ENCODE peak calls at places on chromosomes 11 and 22, in seven cellular contexts. Y is A673, B is upper lobe of right lung, D is tibial artery, U is breast epithelium, O is psoas muscle, V is right atrium auricular region. R is an unnamed sample. For H3K27me3, the result is how much of the 10 kb centered on the place peaks cover.

GRCh38 chr11:102831128-102831708 is 12.2 kb downstream of the MMP3 start:
- DNase-seq in U (peak), V (no peak), O (peak), B (peak), Y (no peak), D (no peak), R (no peak)

GRCh38 chr22:39439170-39439569 is 17.6 kb upstream of the MGAT3 start:
- DNase-seq in D (no peak), B (no peak), U (no peak), V (no peak), Y (no peak), O (no peak), R (no peak)

GRCh38 chr22:29030016-29030617 is 31.5 kb downstream of the C22orf31 start:
- DNase-seq in Y (no peak), B (no peak), V (no peak), D (no peak), U (no peak), O (no peak), R (no peak)

GRCh38 chr22:47053865-47054185 is 291.4 kb downstream of the TBC1D22A start:
- DNase-seq in D (no peak), O (no peak), B (no peak), U (no peak), Y (no peak), V (no peak), R (no peak)

GRCh38 chr11:71184421-71185210 is 67.8 kb downstream of the SHANK2 start:
- DNase-seq in O (no peak), B (peak), D (no peak), U (no peak), Y (no peak), V (no peak), R (no peak)

GRCh38 chr11:10322830-10323792 is 18.2 kb downstream of the ADM start:
- DNase-seq in B (no peak), V (peak), Y (peak), D (peak), O (peak), U (peak), R (peak)

GRCh38 chr11:65643971-65644370 is 6.1 kb downstream of the SIPA1 start:
- DNase-seq in D (no peak), O (no peak), U (no peak), V (no peak), Y (no peak), B (no peak), R (no peak)

GRCh38 chr11:64560139-64560771 is 30.8 kb upstream of the SLC22A12 start:
- DNase-seq in V (no peak), D (no peak), Y (no peak), U (no peak), O (peak), B (peak), R (no peak)

GRCh38 chr22:29710922-29711593 is 8.7 kb upstream of the CABP7 start:
- DNase-seq in O (peak), B (no peak), V (no peak), D (no peak), Y (no peak), U (no peak), R (peak)

GRCh38 chr11:24755260-24755839 is 258.5 kb downstream of the LUZP2 start:
- DNase-seq in Y (no peak), V (no peak), B (no peak), U (no peak), O (no peak), D (no peak), R (no peak)

GRCh38 chr11:113721462-113722066 is 15.5 kb upstream of the TMPRSS5 start:
- DNase-seq in O (no peak), V (no peak), Y (no peak), U (no peak), D (no peak), B (no peak), R (no peak)

GRCh38 chr11:115384236-115384635 is 120.0 kb downstream of the CADM1 start:
- DNase-seq in V (no peak), U (no peak), O (no peak), Y (no peak), B (no peak), D (no peak), R (no peak)

GRCh38 chr22:34416321-34416900 is 496.1 kb upstream of the LARGE1 start:
- DNase-seq in U (no peak), D (no peak), B (no peak), V (no peak), O (no peak), Y (no peak), R (no peak)

GRCh38 chr22:34410111-34410510 is 489.8 kb upstream of the LARGE1 start:
- DNase-seq in Y (no peak), U (no peak), V (no peak), O (no peak), D (no peak), B (no peak), R (no peak)

DNA sequence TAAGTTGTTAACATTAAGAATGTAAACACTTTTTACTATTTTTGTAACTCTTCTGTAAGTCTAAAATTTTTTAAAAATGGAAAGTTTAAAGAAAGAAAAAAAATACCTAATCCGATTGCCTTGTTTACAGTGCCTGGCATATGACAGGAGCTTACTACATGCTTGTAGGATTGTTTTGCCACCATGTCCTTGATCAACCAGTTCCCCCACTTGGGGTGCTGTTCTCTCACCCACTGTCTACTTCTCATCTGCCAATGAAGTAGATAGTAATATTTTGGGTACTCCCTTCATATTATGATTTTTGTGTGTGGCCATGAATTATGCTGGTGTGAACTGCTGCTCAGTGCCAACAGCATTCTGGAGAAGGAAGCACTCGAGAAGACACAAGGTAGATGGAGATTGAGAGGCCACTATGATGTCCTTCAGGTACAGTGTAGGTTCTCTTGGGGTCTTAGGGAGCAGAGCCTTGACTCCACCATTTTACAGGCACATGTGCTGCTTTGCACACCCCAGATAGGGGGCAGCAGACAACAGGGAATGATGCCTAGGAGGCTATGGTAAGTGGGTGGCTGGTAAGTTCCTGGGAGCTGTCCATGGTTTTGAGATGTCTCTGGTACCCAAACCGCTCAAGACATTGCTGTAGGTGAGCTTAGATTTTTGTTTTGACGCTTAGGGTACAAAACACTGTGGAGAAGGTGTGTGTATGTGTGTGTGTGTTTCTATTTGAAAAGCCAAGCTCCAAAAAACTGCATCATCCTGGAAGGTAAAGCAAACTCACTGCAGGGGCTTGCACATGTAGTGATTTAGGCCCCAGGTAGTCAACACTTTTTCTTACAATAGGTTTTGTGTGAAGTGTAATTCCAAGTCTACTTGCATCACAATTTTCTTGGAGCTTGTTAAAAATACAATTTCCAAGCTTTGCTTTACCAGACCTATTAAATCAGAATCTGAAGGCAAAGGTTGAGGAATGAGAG is 494.5 kb upstream of the LARGE1 start:
- DNase-seq in D (no peak), O (no peak), B (no peak), U (peak), Y (peak), V (no peak), R (peak)
- TF ChIP-seq CTCF in D (no peak), O (no peak), B (peak), U (no peak), Y (peak), V (no peak), R (no peak)

DNA sequence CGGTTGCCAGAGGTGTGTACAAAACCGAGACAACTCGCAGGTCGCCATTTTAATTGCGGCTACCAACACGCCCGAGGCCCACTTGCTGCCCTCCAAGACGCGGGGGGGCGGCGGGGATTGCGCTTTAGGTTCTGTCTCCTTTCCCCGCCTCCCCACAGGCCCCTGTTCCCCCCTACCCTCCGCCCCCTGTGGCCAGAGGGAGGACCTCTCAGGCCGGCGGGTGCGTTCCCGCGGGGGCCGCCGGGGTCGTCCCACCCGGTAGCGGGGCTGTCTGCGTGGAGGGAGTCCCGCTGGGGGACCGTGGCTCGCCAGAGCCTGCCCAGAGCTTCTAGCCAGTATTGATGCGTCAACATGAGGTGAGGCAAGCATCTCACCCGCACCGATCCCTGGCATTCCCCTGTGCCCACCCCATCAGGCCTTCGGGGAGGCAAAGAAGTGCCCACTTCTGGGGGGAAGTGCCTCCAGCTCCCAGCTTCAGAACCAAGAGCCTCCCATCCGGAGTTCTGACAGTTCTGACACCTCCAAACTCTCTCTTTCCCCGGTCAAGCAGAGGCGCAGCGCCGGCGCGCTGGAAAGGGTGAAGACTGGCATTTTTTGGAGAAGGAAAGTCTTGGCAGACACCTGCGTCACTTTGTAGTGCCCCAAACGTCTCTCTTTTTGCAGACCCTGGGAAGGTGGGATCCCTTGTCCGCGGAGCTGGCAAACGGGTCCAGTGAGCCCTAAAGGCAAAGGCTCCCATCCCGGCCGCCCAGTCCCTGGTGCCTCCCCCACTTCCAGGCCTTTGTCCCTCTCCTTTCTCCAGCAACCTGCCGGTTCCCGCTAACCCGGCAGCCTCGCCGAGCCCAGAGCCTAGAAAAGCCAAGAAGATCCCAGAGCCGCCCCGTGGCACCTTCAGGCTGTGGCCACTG is 3.1 kb upstream of the PAX6 start:
- DNase-seq in B (no peak), U (no peak), O (peak), V (no peak), Y (no peak), D (no peak), R (no peak)
- H3K4me3 ChIP-seq in B (no peak), U (no peak), O (peak), V (no peak), Y (peak), D (no peak), R (peak)

GRCh38 chr11:8038393-8038792 is 42.6 kb upstream of the TUB start:
- DNase-seq in Y (no peak), D (no peak), V (peak), B (no peak), O (no peak), U (peak), R (no peak)

GRCh38 chr11:8039530-8040260 is 41.3 kb upstream of the TUB start:
- DNase-seq in V (peak), O (no peak), B (no peak), D (no peak), Y (no peak), U (peak), R (no peak)

GRCh38 chr11:8040921-8041285 is 40.1 kb upstream of the TUB start:
- DNase-seq in Y (no peak), B (no peak), U (peak), O (no peak), D (no peak), V (peak), R (no peak)

GRCh38 chr11:8040261-8040920 is 40.6 kb upstream of the TUB start:
- DNase-seq in O (no peak), U (peak), V (peak), D (no peak), B (no peak), Y (no peak), R (no peak)

DNA sequence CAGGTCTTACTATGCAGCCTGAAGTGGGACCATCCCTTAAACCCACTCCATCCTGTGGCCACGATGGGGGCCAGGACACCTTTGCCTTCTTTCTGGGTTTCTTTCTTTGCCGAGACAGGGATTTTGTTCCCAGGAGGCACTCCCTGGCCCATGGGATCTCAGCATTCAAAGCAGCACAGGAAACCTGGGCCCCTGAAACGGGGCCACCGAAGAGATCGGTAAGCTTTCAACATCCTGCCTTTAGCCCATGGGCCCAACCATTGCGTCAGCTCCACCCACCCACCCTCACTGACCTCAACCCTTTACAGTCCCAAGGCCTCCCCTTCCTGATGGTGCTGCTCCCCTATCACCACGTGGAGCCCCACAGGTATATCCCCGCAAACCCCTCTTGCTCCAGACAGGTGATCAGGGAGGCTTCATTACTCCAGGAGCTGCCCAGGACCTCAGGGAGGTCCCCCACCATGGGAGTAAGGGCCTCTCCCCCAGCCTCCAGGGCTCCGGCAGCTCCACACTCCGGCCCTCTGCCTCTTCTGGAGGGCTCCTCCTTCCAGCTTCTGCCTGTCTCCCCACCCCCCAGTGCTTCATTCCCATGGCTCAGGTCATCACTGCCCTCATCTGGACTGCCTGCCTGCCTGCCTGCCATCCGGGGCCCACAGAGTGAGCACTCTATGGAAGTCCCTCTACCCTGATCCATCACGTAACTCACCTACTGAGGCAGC is 42.0 kb upstream of the TUB start:
- DNase-seq in U (peak), Y (no peak), B (no peak), O (no peak), V (peak), D (no peak), R (no peak)
- H3K27me3 ChIP-seq in U (under half), Y (under half), B (under half), O (under half), V (under half), D (under half), R (under half)

DNA sequence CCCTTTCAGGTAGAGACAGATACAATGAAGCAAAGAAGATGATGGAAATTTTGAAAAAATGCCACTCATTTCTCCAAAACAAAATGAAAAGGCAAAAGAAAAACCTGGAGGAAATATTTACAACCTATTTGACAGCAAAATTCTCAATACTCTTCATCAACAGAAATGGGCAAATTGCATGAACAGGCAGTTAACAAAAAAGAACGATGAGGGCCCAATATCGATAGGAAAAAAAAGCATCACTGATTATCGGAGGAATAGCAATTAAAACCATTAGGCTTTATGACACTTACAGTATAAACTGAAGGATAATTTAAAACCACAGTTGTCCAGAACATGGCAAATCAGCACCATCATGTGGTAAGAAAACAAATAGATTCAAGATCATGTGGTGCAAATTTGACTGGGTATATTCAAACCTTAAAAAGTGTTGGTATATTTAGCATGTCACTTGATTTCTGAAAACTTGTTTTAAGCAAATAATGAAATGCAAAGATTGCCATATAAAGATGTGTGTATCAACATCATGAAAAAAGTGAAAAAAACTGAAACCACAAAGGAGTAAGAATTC is 222.9 kb downstream of the BRD1 start:
- DNase-seq in Y (no peak), B (no peak), O (no peak), D (no peak), U (no peak), V (no peak), R (no peak)
- TF ChIP-seq CTCF in Y (peak), B (no peak), O (no peak), D (no peak), U (no peak), V (no peak), R (no peak)

GRCh38 chr22:23800297-23801237 is 13.8 kb downstream of the SMARCB1 start:
- DNase-seq in V (no peak), U (no peak), D (no peak), Y (no peak), O (no peak), B (no peak), R (no peak)
- H3K4me3 ChIP-seq in V (no peak), U (no peak), D (no peak), Y (no peak), O (no peak), B (no peak), R (no peak)

GRCh38 chr11:133966924-133967598 is 10.3 kb upstream of the IGSF9B start:
- DNase-seq in V (no peak), U (no peak), B (no peak), Y (peak), O (peak), D (no peak), R (peak)

GRCh38 chr11:133969072-133969471 is 12.3 kb upstream of the IGSF9B start:
- DNase-seq in V (no peak), Y (no peak), O (no peak), U (no peak), D (no peak), B (no peak), R (no peak)

GRCh38 chr11:133968300-133968699 is 11.5 kb upstream of the IGSF9B start:
- DNase-seq in U (no peak), B (no peak), D (no peak), V (no peak), Y (no peak), O (no peak), R (no peak)

GRCh38 chr11:133966147-133966546 is 9.4 kb upstream of the IGSF9B start:
- DNase-seq in U (no peak), O (no peak), D (no peak), V (no peak), B (no peak), Y (no peak), R (no peak)

GRCh38 chr11:133967599-133968238 is 11.0 kb upstream of the IGSF9B start:
- DNase-seq in Y (no peak), D (no peak), O (no peak), U (no peak), B (no peak), V (no peak), R (no peak)
- H3K27me3 ChIP-seq in Y (under half), D (under half), O (under half), U (under half), B (under half), V (under half), R (under half)

GRCh38 chr11:79493555-79494171 is 52.8 kb upstream of the TENM4 start:
- DNase-seq in B (peak), U (peak), O (peak), Y (peak), D (peak), V (peak), R (peak)
- TF ChIP-seq CTCF in B (peak), U (no peak), O (peak), Y (peak), D (peak), V (peak), R (peak)

GRCh38 chr11:126989942-126990715 is 10.4 kb downstream of the KIRREL3 start:
- DNase-seq in D (peak), Y (peak), O (peak), U (peak), B (peak), V (peak), R (peak)
- H3K4me3 ChIP-seq in D (no peak), Y (no peak), O (no peak), U (no peak), B (no peak), V (no peak), R (no peak)

DNA sequence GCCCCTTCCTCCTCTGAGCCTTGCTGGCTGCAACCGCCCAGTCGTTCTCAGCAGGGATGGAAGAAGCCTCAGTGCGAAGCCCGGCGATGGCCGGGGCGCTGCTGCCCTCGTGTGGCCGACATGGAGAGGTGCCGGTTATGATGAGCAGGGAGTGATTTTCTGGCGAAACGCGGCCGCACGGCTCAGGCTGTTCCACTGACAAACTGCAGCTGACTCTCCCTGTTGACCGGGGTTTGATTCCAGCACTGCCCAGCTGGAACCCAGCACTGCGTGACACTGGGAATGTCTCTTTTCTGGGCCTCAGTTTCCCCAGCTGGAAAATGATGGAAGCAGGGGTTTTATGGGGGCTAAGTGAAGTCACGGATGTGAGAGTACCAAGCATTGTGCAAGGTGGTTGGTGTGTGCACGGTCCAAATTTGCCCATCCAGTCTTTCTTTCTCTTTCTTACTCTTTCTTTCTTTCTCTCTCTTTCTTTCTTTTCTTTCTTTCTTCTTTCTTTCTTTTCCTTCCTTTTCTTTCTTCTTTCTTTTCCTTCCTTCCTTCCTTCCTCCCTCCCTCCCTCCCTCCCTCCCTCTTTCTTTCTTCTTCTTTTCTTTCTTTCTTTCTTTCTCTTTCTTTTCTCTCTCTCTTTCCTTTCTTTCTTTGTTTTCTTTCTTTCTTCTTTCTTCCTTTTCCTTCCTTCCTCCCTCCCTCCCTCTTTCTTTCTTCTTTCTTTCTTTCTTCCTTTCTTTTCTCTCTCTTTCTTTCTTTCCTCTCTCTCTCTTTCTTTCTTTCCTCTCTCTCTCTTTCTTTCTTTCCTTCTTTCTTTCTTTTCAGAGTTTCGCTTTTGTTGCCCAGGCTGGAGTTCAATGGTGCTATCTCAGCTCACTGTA is 25.8 kb upstream of the MPPED1 start:
- DNase-seq in Y (peak), B (peak), V (peak), O (peak), D (peak), U (peak), R (peak)
- H3K27me3 ChIP-seq in Y (under half), B (under half), V (under half), O (half or more), D (under half), U (under half), R (under half)

R was measured in heart right ventricle.